ENCODE peak calls at places on chromosomes 3 and 15, in eight cellular contexts. P is lower leg skin; Y is WTC11; B is activated CD4-positive, alpha-beta T cell treated with anti-CD3 and anti-CD28 coated beads for 48 hours; F is NCI-H1105 treated with DMSO at 0.1 percent for 48 hours; I is EH; V is central memory CD4-positive, alpha-beta T cell; R is hypothalamus. M is an unnamed sample.

GRCh38 chr3:169668957-169669681 is 5.6 kb upstream of the MECOM start:
- DNase-seq in P (no peak), Y (peak), B (peak), F (peak), I (peak), V (no peak), R (peak), M (peak)

GRCh38 chr15:60720493-60721231 is 241.7 kb upstream of the ICE2 start:
- DNase-seq in P (no peak), Y (no peak), B (peak), F (no peak), I (no peak), V (peak), R (no peak), M (no peak)

GRCh38 chr3:132433121-132433520 is 15.8 kb downstream of the DNAJC13 start:
- DNase-seq in P (no peak), Y (no peak), B (no peak), F (no peak), I (no peak), V (no peak), R (no peak), M (no peak)

GRCh38 chr15:25178835-25179672 is 224.3 kb downstream of the SNRPN start:
- DNase-seq in P (peak), Y (peak), B (no peak), F (no peak), I (no peak), V (no peak), R (no peak), M (no peak)

GRCh38 chr3:82078246-82078645 is 316.8 kb upstream of the GBE1 start:
- DNase-seq in P (no peak), Y (no peak), B (no peak), F (no peak), I (no peak), V (no peak), R (no peak), M (no peak)

GRCh38 chr3:66075281-66075680 is 36.6 kb upstream of the MAGI1 start:
- DNase-seq in P (no peak), Y (no peak), B (no peak), F (no peak), I (peak), V (no peak), R (no peak), M (no peak)

GRCh38 chr3:36893137-36893557 is 51.7 kb downstream of the TRANK1 start:
- DNase-seq in P (no peak), Y (no peak), B (no peak), F (no peak), I (peak), V (peak), R (no peak), M (no peak)

GRCh38 chr3:62818347-62818746 is 56.9 kb downstream of the CADPS start:
- DNase-seq in P (no peak), Y (no peak), B (no peak), F (no peak), I (no peak), V (no peak), R (no peak), M (no peak)

GRCh38 chr3:16265455-16265786 is 409 bp downstream of the OXNAD1 start:
- DNase-seq in P (no peak), Y (no peak), B (no peak), F (no peak), I (no peak), V (no peak), R (no peak), M (no peak)

GRCh38 chr3:51391566-51392300 is 648 bp downstream of the RBM15B start:
- DNase-seq in P (no peak), Y (peak), B (peak), F (no peak), I (peak), V (peak), R (no peak), M (no peak)

GRCh38 chr3:149581681-149582349 is 76.0 kb downstream of the WWTR1 start:
- DNase-seq in P (peak), Y (no peak), B (peak), F (no peak), I (peak), V (no peak), R (no peak), M (no peak)

GRCh38 chr3:31980530-31981205 is 394 bp downstream of the OSBPL10 start:
- DNase-seq in P (peak), Y (peak), B (peak), F (peak), I (peak), V (peak), R (no peak), M (peak)

GRCh38 chr15:91537868-91538267 is 315.6 kb upstream of the SLCO3A1 start:
- DNase-seq in P (no peak), Y (no peak), B (no peak), F (peak), I (no peak), V (no peak), R (no peak), M (no peak)

GRCh38 chr3:71345429-71346027 is 238.0 kb downstream of the FOXP1 start:
- DNase-seq in P (no peak), Y (no peak), B (no peak), F (no peak), I (peak), V (no peak), R (no peak), M (no peak)

GRCh38 chr3:24119321-24119751 is 174.2 kb downstream of the NR1D2 start:
- DNase-seq in P (no peak), Y (no peak), B (no peak), F (no peak), I (peak), V (no peak), R (no peak), M (no peak)

GRCh38 chr3:148450819-148451218 is 246.9 kb upstream of the AGTR1 start:
- DNase-seq in P (no peak), Y (no peak), B (no peak), F (peak), I (no peak), V (no peak), R (no peak), M (peak)

GRCh38 chr15:58233341-58233740 is 95.2 kb downstream of the AQP9 start:
- DNase-seq in P (no peak), Y (no peak), B (no peak), F (no peak), I (no peak), V (no peak), R (no peak), M (no peak)

GRCh38 chr15:74396445-74397238 is 29.2 kb upstream of the CYP11A1 start:
- DNase-seq in P (no peak), Y (no peak), B (peak), F (no peak), I (peak), V (no peak), R (no peak), M (no peak)

GRCh38 chr3:151931171-151931570 is 57.7 kb downstream of the SUCNR1 start:
- DNase-seq in P (no peak), Y (no peak), B (no peak), F (no peak), I (peak), V (no peak), R (no peak), M (no peak)

GRCh38 chr15:38477637-38478036 is 23.7 kb downstream of the FAM98B start:
- DNase-seq in P (no peak), Y (no peak), B (no peak), F (no peak), I (no peak), V (no peak), R (no peak), M (no peak)

GRCh38 chr3:53411371-53411770 is 64.0 kb upstream of the DCP1A start:
- DNase-seq in P (no peak), Y (no peak), B (no peak), F (no peak), I (no peak), V (no peak), R (no peak), M (no peak)

GRCh38 chr15:86919581-86919980 is 839.9 kb downstream of the AGBL1 start:
- DNase-seq in P (no peak), Y (no peak), B (no peak), F (no peak), I (no peak), V (no peak), R (no peak), M (no peak)

GRCh38 chr15:74784854-74785715 is 3.2 kb downstream of the CSK start:
- DNase-seq in P (no peak), Y (no peak), B (peak), F (no peak), I (no peak), V (peak), R (no peak), M (no peak)

GRCh38 chr3:184541886-184542562 is 19.6 kb upstream of the EPHB3 start:
- DNase-seq in P (no peak), Y (no peak), B (no peak), F (no peak), I (no peak), V (no peak), R (no peak), M (peak)

GRCh38 chr3:177424541-177424940 is 227.3 kb upstream of the TBL1XR1 start:
- DNase-seq in P (no peak), Y (no peak), B (no peak), F (no peak), I (no peak), V (peak), R (no peak), M (no peak)

M was measured in H9.